ENCODE peak calls at places on chromosome 19, in five cellular contexts. One of them, this sample, is unnamed. For H3K9me2, the result is how much of the 10 kb centered on the place peaks cover.

GRCh38 chr19:57171551-57172081 is 4.3 kb upstream of the DUXA start:
- DNase-seq in GM23248: peak
- DNase-seq in PC-3: peak
- DNase-seq in SK-N-SH: peak
- DNase-seq in HCT116: no peak
- DNase-seq in this sample: no peak

GRCh38 chr19:6713773-6714692 is 6.4 kb downstream of the C3 start:
- DNase-seq in SK-N-SH: no peak
- DNase-seq in GM23248: no peak
- DNase-seq in PC-3: no peak
- DNase-seq in HCT116: no peak
- DNase-seq in this sample: no peak

GRCh38 chr19:53644061-53644816 is 12.4 kb downstream of the DPRX start:
- DNase-seq in SK-N-SH: no peak
- DNase-seq in PC-3: no peak
- DNase-seq in GM23248: no peak
- DNase-seq in HCT116: no peak
- DNase-seq in this sample: no peak

GRCh38 chr19:52170304-52170703 is 1.1 kb downstream of the ZNF836 start:
- DNase-seq in HCT116: no peak
- DNase-seq in SK-N-SH: no peak
- DNase-seq in PC-3: no peak
- DNase-seq in GM23248: peak
- DNase-seq in this sample: no peak

GRCh38 chr19:7598180-7598579 is 2.5 kb downstream of the CAMSAP3 start:
- DNase-seq in SK-N-SH: no peak
- DNase-seq in HCT116: no peak
- DNase-seq in GM23248: no peak
- DNase-seq in PC-3: no peak
- DNase-seq in this sample: no peak

GRCh38 chr19:10677796-10678195 is 23.4 kb upstream of the QTRT1 start:
- DNase-seq in SK-N-SH: no peak
- DNase-seq in PC-3: no peak
- DNase-seq in GM23248: no peak
- DNase-seq in HCT116: no peak
- DNase-seq in this sample: no peak

GRCh38 chr19:55118401-55118991 is 1.1 kb upstream of the PPP1R12C start:
- DNase-seq in GM23248: peak
- DNase-seq in PC-3: no peak
- DNase-seq in HCT116: no peak
- DNase-seq in SK-N-SH: no peak
- DNase-seq in this sample: no peak

GRCh38 chr19:38736036-38736412 is 8.2 kb downstream of the CAPN12 start:
- DNase-seq in HCT116: no peak
- DNase-seq in PC-3: peak
- DNase-seq in GM23248: peak
- DNase-seq in SK-N-SH: peak
- DNase-seq in this sample: peak

GRCh38 chr19:51086153-51086850 is 3.6 kb upstream of the KLK14 start:
- DNase-seq in PC-3: no peak
- DNase-seq in GM23248: no peak
- DNase-seq in SK-N-SH: no peak
- DNase-seq in HCT116: no peak
- DNase-seq in this sample: no peak

GRCh38 chr19:35048911-35049411 is 7.4 kb downstream of the HPN start:
- DNase-seq in HCT116: no peak
- DNase-seq in GM23248: no peak
- DNase-seq in SK-N-SH: no peak
- DNase-seq in PC-3: no peak
- DNase-seq in this sample: no peak

GRCh38 chr19:46659151-46660007 is 1.6 kb downstream of the DACT3 start:
- DNase-seq in SK-N-SH: peak
- DNase-seq in PC-3: no peak
- DNase-seq in GM23248: peak
- DNase-seq in HCT116: no peak
- DNase-seq in this sample: no peak

GRCh38 chr19:5880196-5880595 is 9.9 kb upstream of the FUT5 start:
- DNase-seq in PC-3: no peak
- DNase-seq in SK-N-SH: no peak
- DNase-seq in GM23248: no peak
- DNase-seq in HCT116: no peak
- DNase-seq in this sample: no peak

GRCh38 chr19:14476663-14477401 is 1.7 kb upstream of the PTGER1 start:
- DNase-seq in GM23248: peak
- DNase-seq in SK-N-SH: peak
- DNase-seq in PC-3: peak
- DNase-seq in HCT116: peak
- DNase-seq in this sample: no peak

GRCh38 chr19:35251456-35251855 is 2.7 kb downstream of the LSR start:
- DNase-seq in SK-N-SH: no peak
- DNase-seq in GM23248: no peak
- DNase-seq in PC-3: no peak
- DNase-seq in HCT116: no peak
- DNase-seq in this sample: no peak

GRCh38 chr19:38809592-38810252 is 3.0 kb downstream of the LGALS4 start:
- DNase-seq in HCT116: no peak
- DNase-seq in PC-3: no peak
- DNase-seq in GM23248: no peak
- DNase-seq in SK-N-SH: no peak
- DNase-seq in this sample: no peak

GRCh38 chr19:23392706-23393105 is 2.6 kb downstream of the ZNF91 start:
- DNase-seq in HCT116: no peak
- DNase-seq in GM23248: peak
- DNase-seq in SK-N-SH: no peak
- DNase-seq in PC-3: peak
- DNase-seq in this sample: no peak

GRCh38 chr19:14890616-14891379 is 4.9 kb upstream of the OR7A17 start:
- DNase-seq in HCT116: no peak
- DNase-seq in GM23248: no peak
- DNase-seq in SK-N-SH: no peak
- DNase-seq in PC-3: no peak
- DNase-seq in this sample: no peak

GRCh38 chr19:5436101-5436947 is 18.9 kb upstream of the ZNRF4 start:
- DNase-seq in GM23248: peak
- DNase-seq in PC-3: peak
- DNase-seq in SK-N-SH: peak
- DNase-seq in HCT116: no peak
- DNase-seq in this sample: no peak

GRCh38 chr19:28037186-28037585 is 1175.8 kb downstream of the UQCRFS1 start:
- DNase-seq in PC-3: no peak
- DNase-seq in GM23248: no peak
- DNase-seq in SK-N-SH: no peak
- DNase-seq in HCT116: no peak
- DNase-seq in this sample: no peak

GRCh38 chr19:38792250-38793111 is 3.5 kb downstream of the LGALS7B start:
- DNase-seq in PC-3: no peak
- DNase-seq in SK-N-SH: no peak
- DNase-seq in GM23248: peak
- DNase-seq in HCT116: no peak
- DNase-seq in this sample: no peak

GRCh38 chr19:29966594-29967249 is 24.7 kb downstream of the URI1 start:
- DNase-seq in GM23248: peak
- DNase-seq in SK-N-SH: no peak
- DNase-seq in HCT116: no peak
- DNase-seq in PC-3: peak
- DNase-seq in this sample: peak

DNA sequence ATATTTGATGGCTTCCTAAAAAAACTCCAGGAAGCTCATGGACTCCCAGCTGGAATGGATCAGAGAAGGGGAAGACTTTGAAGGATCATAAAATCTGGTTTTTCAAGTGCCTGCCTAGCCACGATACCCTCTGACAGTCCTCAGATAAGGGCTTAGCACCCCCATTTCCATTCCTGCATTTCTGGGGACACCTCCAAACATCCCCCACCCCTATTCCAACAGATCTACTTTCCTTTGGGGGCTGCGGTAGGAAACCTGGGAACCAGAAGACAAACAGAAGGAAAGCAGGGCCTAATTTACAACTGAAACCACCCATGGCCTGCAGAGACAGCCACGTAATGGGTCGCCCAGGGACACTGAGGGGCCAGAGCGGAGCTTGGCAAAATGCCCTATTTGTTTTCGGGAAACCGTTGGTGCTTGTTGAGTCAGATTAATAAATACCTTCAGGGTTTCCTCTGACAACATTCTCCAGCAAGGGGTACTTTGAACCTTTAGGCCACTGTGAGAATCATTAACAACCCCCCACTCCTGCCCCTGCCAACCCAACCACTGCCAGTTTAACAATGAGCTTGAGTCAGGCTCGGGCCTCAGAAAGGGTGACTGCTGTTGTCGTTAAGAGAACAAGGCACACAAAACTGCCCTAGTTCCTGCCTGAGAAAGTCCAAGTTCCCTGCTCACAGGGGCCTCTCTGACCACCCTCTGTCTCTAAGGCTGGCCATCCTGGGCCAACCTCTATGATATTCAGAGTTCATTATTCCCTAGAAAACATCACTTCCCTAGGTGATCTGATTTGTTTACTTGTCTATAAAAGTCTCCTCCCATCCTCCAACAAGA is 23.5 kb downstream of the RHPN2 start:
- DNase-seq in GM23248: peak
- DNase-seq in PC-3: peak
- DNase-seq in SK-N-SH: no peak
- DNase-seq in HCT116: peak
- DNase-seq in this sample: no peak
- TF ChIP-seq EZH2phosphoT487 in GM23248: no peak
- TF ChIP-seq EZH2phosphoT487 in PC-3: no peak
- TF ChIP-seq EZH2phosphoT487 in SK-N-SH: no peak
- TF ChIP-seq EZH2phosphoT487 in HCT116: no peak
- TF ChIP-seq EZH2phosphoT487 in this sample: no peak

GRCh38 chr19:12984683-12985048 is 10.6 kb upstream of the NFIX start:
- DNase-seq in PC-3: no peak
- DNase-seq in GM23248: no peak
- DNase-seq in HCT116: no peak
- DNase-seq in SK-N-SH: no peak
- DNase-seq in this sample: no peak
- H3K9ac ChIP-seq in PC-3: no peak
- H3K9ac ChIP-seq in GM23248: peak
- H3K9ac ChIP-seq in HCT116: peak
- H3K9ac ChIP-seq in SK-N-SH: no peak
- H3K9ac ChIP-seq in this sample: no peak

GRCh38 chr19:18783958-18784785 is 6.9 kb downstream of the COMP start:
- DNase-seq in GM23248: no peak
- DNase-seq in SK-N-SH: no peak
- DNase-seq in PC-3: no peak
- DNase-seq in HCT116: no peak
- DNase-seq in this sample: no peak

GRCh38 chr19:18781885-18782527 is 9.1 kb downstream of the COMP start:
- DNase-seq in HCT116: no peak
- DNase-seq in PC-3: no peak
- DNase-seq in GM23248: no peak
- DNase-seq in SK-N-SH: no peak
- DNase-seq in this sample: no peak

GRCh38 chr19:18784786-18785120 is 6.4 kb downstream of the COMP start:
- DNase-seq in PC-3: no peak
- DNase-seq in HCT116: no peak
- DNase-seq in SK-N-SH: no peak
- DNase-seq in GM23248: no peak
- DNase-seq in this sample: no peak

GRCh38 chr19:18782559-18783225 is 8.4 kb downstream of the COMP start:
- DNase-seq in GM23248: no peak
- DNase-seq in SK-N-SH: no peak
- DNase-seq in HCT116: no peak
- DNase-seq in PC-3: no peak
- DNase-seq in this sample: no peak

DNA sequence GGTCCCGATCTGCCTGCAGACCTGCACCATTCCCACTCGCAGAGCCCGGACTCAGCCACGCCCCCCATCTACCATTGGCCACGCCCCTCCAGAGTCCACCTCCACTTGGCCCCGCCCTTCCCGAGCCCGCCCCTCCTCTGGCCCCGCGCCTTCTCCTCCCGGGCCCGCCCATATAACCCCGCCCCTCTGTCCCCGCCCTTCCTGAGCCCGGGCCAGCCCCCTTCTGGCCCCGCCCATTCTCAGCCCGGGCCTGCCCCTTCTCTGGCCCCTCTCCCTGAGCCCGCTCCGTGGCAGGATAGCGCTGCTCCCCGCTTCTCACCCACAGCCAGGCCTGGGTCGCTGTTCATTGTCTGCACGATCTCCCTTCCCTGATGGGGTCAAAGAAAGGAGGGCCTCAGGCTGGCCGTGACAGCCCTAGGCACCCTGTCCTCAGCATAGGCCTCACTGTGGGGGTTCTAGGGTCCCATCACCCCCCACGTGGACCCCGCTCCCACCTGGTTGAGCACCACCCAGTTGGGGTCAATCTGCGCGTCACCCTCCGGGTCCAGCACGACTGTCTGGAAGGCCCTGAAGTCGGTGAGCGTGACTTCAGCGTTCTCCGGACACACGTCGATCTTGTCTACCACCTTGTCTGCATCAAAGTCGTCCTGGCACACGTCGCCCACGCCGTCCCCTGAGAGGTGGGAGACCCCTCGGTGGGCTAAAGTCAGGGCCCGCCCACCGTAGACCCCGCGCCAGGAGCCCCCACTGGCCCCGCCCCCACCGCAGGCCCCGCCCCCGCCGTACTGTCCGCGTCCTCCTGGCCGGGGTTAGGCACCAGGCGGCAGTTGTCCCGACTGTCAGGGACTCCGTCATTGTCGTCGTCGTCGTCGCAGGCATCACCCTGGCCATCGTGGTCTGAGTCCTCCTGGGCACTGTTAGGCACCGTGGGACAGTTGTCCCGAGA is 5.7 kb downstream of the COMP start:
- DNase-seq in HCT116: peak
- DNase-seq in SK-N-SH: peak
- DNase-seq in GM23248: peak
- DNase-seq in PC-3: peak
- DNase-seq in this sample: peak
- H3K9me2 ChIP-seq in HCT116: under half
- H3K9me2 ChIP-seq in SK-N-SH: under half
- H3K9me2 ChIP-seq in GM23248: under half
- H3K9me2 ChIP-seq in PC-3: under half
- H3K9me2 ChIP-seq in this sample: under half

DNA sequence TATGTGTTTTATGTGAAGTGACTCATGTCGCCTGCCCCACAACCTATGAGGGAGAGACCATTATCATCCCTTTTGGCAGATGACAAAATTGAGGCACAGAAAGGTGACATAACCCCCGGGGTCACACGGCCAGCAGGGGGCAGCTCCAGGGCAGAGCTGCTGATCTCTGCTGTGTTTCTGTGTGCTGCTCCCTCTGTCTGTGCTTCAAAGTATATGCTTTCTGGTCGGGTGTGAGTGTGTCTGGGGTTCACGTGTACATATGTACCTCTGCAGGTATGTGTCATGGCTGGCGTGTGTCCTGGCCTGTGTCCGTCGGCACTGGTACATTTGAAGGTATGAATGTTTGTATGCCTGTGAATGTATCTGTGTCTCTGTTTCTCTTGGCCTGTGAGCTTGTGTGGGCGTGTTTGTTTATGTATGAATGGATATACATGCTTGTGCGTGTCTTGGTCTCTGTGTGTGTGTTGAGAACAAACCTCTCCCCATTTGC is 7.1 kb downstream of the LIPE start:
- DNase-seq in GM23248: peak
- DNase-seq in HCT116: peak
- DNase-seq in SK-N-SH: peak
- DNase-seq in PC-3: peak
- DNase-seq in this sample: peak
- TF ChIP-seq EZH2phosphoT487 in GM23248: no peak
- TF ChIP-seq EZH2phosphoT487 in HCT116: no peak
- TF ChIP-seq EZH2phosphoT487 in SK-N-SH: no peak
- TF ChIP-seq EZH2phosphoT487 in PC-3: no peak
- TF ChIP-seq EZH2phosphoT487 in this sample: no peak

GRCh38 chr19:45515807-45516401 is 8.6 kb downstream of the VASP start:
- DNase-seq in SK-N-SH: no peak
- DNase-seq in HCT116: no peak
- DNase-seq in GM23248: no peak
- DNase-seq in PC-3: no peak
- DNase-seq in this sample: no peak
- H3K9ac ChIP-seq in SK-N-SH: no peak
- H3K9ac ChIP-seq in HCT116: no peak
- H3K9ac ChIP-seq in GM23248: no peak
- H3K9ac ChIP-seq in PC-3: no peak
- H3K9ac ChIP-seq in this sample: no peak

This sample was measured in MM.1S.